ENCODE peak calls at places on chromosomes 11 and 22, in nine cellular contexts. J is PC-9, A is cardiac fibroblast, D is AG10803, V is AG04450, P is GM12865, Z is H7, O is skeletal muscle cell, M is foreskin fibroblast. I is an unnamed sample.

GRCh38 chr11:19642185-19642591 is 70.4 kb upstream of the NAV2 start:
- DNase-seq in J (no peak), A (no peak), D (peak; percentile 86), V (no peak), P (no peak), Z (no peak), O (peak; percentile 39), M (peak; percentile 70), I (no peak)

GRCh38 chr22:30423296-30423958 is 2.1 kb upstream of the MTFP1 start:
- DNase-seq in J (no peak), A (no peak), D (no peak), V (no peak), P (peak; percentile 56), Z (peak; percentile 85), O (no peak), M (no peak), I (no peak)

GRCh38 chr11:86577663-86578636 is 94.5 kb downstream of the ME3 start:
- DNase-seq in J (peak; percentile 71), A (peak; percentile 93), D (peak; percentile 76), V (peak; percentile 38), P (no peak), Z (no peak), O (peak; percentile 85), M (peak; percentile 92), I (no peak)

GRCh38 chr11:132365650-132366049 is 995.2 kb downstream of the NTM start:
- DNase-seq in J (no peak), A (no peak), D (no peak), V (no peak), P (no peak), Z (no peak), O (no peak), M (no peak), I (no peak)

GRCh38 chr11:65586247-65586630 is 9.4 kb downstream of the KCNK7 start:
- DNase-seq in J (no peak), A (no peak), D (no peak), V (no peak), P (no peak), Z (no peak), O (no peak), M (no peak), I (no peak)

GRCh38 chr22:41380993-41381328 is 781 bp upstream of the TEF start:
- DNase-seq in J (no peak), A (peak; percentile 95), D (peak; percentile 97), V (peak; percentile 89), P (no peak), Z (no peak), O (peak; percentile 72), M (peak; percentile 95), I (no peak)

GRCh38 chr11:925158-925495 is 543 bp upstream of the AP2A2 start:
- DNase-seq in J (no peak), A (no peak), D (no peak), V (no peak), P (no peak), Z (peak; percentile 75), O (no peak), M (no peak), I (no peak)

GRCh38 chr11:117818036-117818858 is 6.3 kb downstream of the FXYD2 start:
- DNase-seq in J (no peak), A (peak; percentile 20), D (no peak), V (no peak), P (peak; percentile 86), Z (no peak), O (no peak), M (no peak), I (no peak)

GRCh38 chr11:64960719-64961118 is 11.2 kb downstream of the MAJIN start:
- DNase-seq in J (no peak), A (peak; percentile 40), D (no peak), V (no peak), P (no peak), Z (no peak), O (no peak), M (no peak), I (no peak)

GRCh38 chr11:33463059-33463458 is 205.9 kb downstream of the HIPK3 start:
- DNase-seq in J (no peak), A (peak; percentile 24), D (no peak), V (no peak), P (no peak), Z (no peak), O (no peak), M (peak; percentile 57), I (no peak)

GRCh38 chr11:19474954-19475811 is 234.4 kb upstream of the E2F8 start:
- DNase-seq in J (no peak), A (no peak), D (no peak), V (no peak), P (peak; percentile 82), Z (peak; percentile 47), O (no peak), M (no peak), I (no peak)

GRCh38 chr11:45457649-45458048 is 171.5 kb upstream of the SYT13 start:
- DNase-seq in J (no peak), A (peak; percentile 97), D (peak; percentile 90), V (peak; percentile 33), P (no peak), Z (no peak), O (peak; percentile 79), M (peak; percentile 73), I (no peak)

GRCh38 chr11:131893988-131894387 is 523.6 kb downstream of the NTM start:
- DNase-seq in J (no peak), A (no peak), D (no peak), V (no peak), P (no peak), Z (no peak), O (no peak), M (no peak), I (no peak)

GRCh38 chr11:63763506-63764200 is 4.9 kb downstream of the ZFTA start:
- DNase-seq in J (no peak), A (no peak), D (no peak), V (no peak), P (no peak), Z (peak; percentile 96), O (no peak), M (no peak), I (no peak)

GRCh38 chr11:134124660-134125451 is 56.0 kb downstream of the JAM3 start:
- DNase-seq in J (no peak), A (peak; percentile 49), D (peak; percentile 36), V (no peak), P (no peak), Z (peak; percentile 85), O (no peak), M (peak; percentile 55), I (no peak)

GRCh38 chr11:112658521-112658920 is 302.7 kb upstream of the NCAM1 start:
- DNase-seq in J (no peak), A (no peak), D (no peak), V (no peak), P (no peak), Z (no peak), O (no peak), M (no peak), I (no peak)

GRCh38 chr22:42714768-42715430 is 5.8 kb downstream of the A4GALT start:
- DNase-seq in J (no peak), A (peak; percentile 21), D (no peak), V (no peak), P (no peak), Z (peak; percentile 37), O (no peak), M (peak; percentile 24), I (no peak)

GRCh38 chr22:27045103-27045940 is 387.9 kb downstream of the MIAT start:
- DNase-seq in J (no peak), A (peak; percentile 30), D (peak; percentile 46), V (no peak), P (no peak), Z (no peak), O (peak; percentile 16), M (peak; percentile 50), I (no peak)

GRCh38 chr11:35661539-35661938 is 1.0 kb upstream of the TRIM44 start:
- DNase-seq in J (no peak), A (no peak), D (no peak), V (no peak), P (no peak), Z (no peak), O (no peak), M (no peak), I (no peak)

GRCh38 chr11:35662061-35662648 is 420 bp upstream of the TRIM44 start:
- DNase-seq in J (peak; percentile 38), A (no peak), D (no peak), V (no peak), P (no peak), Z (peak; percentile 22), O (no peak), M (peak; percentile 24), I (no peak)

GRCh38 chr11:35662649-35663407 is at the start of gene TRIM44:
- DNase-seq in J (peak; percentile 89), A (peak; percentile 89), D (peak; percentile 86), V (peak; percentile 47), P (peak; percentile 93), Z (peak; percentile 85), O (no peak), M (peak; percentile 93), I (peak; percentile 46)

GRCh38 chr11:35664977-35665441 is 2.4 kb downstream of the TRIM44 start:
- DNase-seq in J (no peak), A (no peak), D (peak; percentile 38), V (no peak), P (no peak), Z (no peak), O (no peak), M (no peak), I (no peak)

GRCh38 chr11:35663408-35663702 is 780 bp downstream of the TRIM44 start:
- DNase-seq in J (no peak), A (no peak), D (no peak), V (no peak), P (no peak), Z (no peak), O (no peak), M (no peak), I (no peak)
- H3K4me3 ChIP-seq in J (peak overlapping the region; percentile 88), A (peak overlapping the region; percentile 57), D (peak overlapping the region; percentile 92), V (peak overlapping the region; percentile 82), P (peak overlapping the region; percentile 83), Z (peak overlapping the region; percentile 69), O (peak overlapping the region; percentile 81), M (peak overlapping the region; percentile 65), I (peak overlapping the region; percentile 55)

GRCh38 chr11:75812542-75813040 is 2.4 kb upstream of the UVRAG start:
- DNase-seq in J (no peak), A (no peak), D (no peak), V (no peak), P (no peak), Z (peak; percentile 27), O (no peak), M (no peak), I (no peak)
- H3K4me3 ChIP-seq in J (peak overlapping the region; percentile 84), A (no peak overlapping the region), D (no peak overlapping the region), V (no peak overlapping the region), P (peak overlapping the region; percentile 4), Z (no peak overlapping the region), O (no peak overlapping the region), M (no peak overlapping the region), I (no peak overlapping the region)

GRCh38 chr11:48074425-48075181 is 94.2 kb downstream of the PTPRJ start:
- DNase-seq in J (no peak), A (no peak), D (no peak), V (no peak), P (no peak), Z (no peak), O (no peak), M (no peak), I (no peak)
- H3K4me3 ChIP-seq in J (no peak overlapping the region), A (no peak overlapping the region), D (no peak overlapping the region), V (no peak overlapping the region), P (no peak overlapping the region), Z (no peak overlapping the region), O (no peak overlapping the region), M (no peak overlapping the region), I (no peak overlapping the region)

DNA sequence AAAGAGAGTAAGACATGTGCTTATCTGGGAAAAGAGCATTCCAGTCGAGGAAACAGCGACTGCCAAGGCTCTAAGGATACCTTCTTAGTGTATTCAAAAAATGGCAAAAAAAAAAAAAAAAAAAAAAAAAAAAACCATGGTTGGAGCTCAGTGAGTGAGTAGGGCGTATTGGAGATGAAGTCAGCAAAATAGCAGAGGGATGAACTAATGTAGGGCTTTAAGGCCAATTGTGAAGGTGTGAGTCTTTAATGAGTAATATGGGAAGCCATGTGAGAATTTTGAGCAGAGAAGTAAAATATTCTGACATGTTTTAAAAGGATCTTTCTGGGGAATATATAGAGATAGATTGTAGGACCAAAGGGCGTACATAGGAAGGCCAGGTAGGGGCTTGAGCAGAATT is 498.6 kb upstream of the ISX start:
- DNase-seq in J (no peak), A (no peak), D (no peak), V (no peak), P (no peak), Z (no peak), O (no peak), M (no peak), I (no peak)
- H3K4me3 ChIP-seq in J (no peak overlapping the region), A (no peak overlapping the region), D (no peak overlapping the region), V (no peak overlapping the region), P (no peak overlapping the region), Z (no peak overlapping the region), O (no peak overlapping the region), M (no peak overlapping the region), I (no peak overlapping the region)

I was measured in Jurkat, Clone E6-1.